ENCODE peak calls at places on chromosomes 6 and 20, in eight cellular contexts. One of them, this sample, is unnamed.

GRCh38 chr6:115898246-115898645 is 162.4 kb downstream of the FRK start:
- DNase-seq in kidney: no peak
- DNase-seq in BJ: no peak
- DNase-seq in brain microvascular endothelial cell: no peak
- DNase-seq in AG10803: peak; percentile 51
- DNase-seq in CD8-positive, alpha-beta T cell: no peak
- DNase-seq in CD8-positive, alpha-beta memory T cell: no peak
- DNase-seq in stomach: no peak
- DNase-seq in this sample: no peak

GRCh38 chr6:108947114-108947854 is 99.1 kb downstream of the ARMC2 start:
- DNase-seq in kidney: no peak
- DNase-seq in BJ: peak; percentile 75
- DNase-seq in brain microvascular endothelial cell: peak; percentile 89
- DNase-seq in AG10803: peak; percentile 93
- DNase-seq in CD8-positive, alpha-beta T cell: no peak
- DNase-seq in CD8-positive, alpha-beta memory T cell: no peak
- DNase-seq in stomach: no peak
- DNase-seq in this sample: no peak

GRCh38 chr6:159941286-159942113 is 27.4 kb upstream of the IGF2R start:
- DNase-seq in kidney: no peak
- DNase-seq in BJ: no peak
- DNase-seq in brain microvascular endothelial cell: peak; percentile 68
- DNase-seq in AG10803: peak; percentile 49
- DNase-seq in CD8-positive, alpha-beta T cell: no peak
- DNase-seq in CD8-positive, alpha-beta memory T cell: peak; percentile 59
- DNase-seq in stomach: no peak
- DNase-seq in this sample: peak; percentile 59

GRCh38 chr20:56443654-56444540 is 24.5 kb upstream of the RTF2 start:
- DNase-seq in kidney: no peak
- DNase-seq in BJ: no peak
- DNase-seq in brain microvascular endothelial cell: peak; percentile 18
- DNase-seq in AG10803: no peak
- DNase-seq in CD8-positive, alpha-beta T cell: no peak
- DNase-seq in CD8-positive, alpha-beta memory T cell: no peak
- DNase-seq in stomach: no peak
- DNase-seq in this sample: no peak

GRCh38 chr6:168838000-168838399 is 397.0 kb downstream of the SMOC2 start:
- DNase-seq in kidney: no peak
- DNase-seq in BJ: no peak
- DNase-seq in brain microvascular endothelial cell: no peak
- DNase-seq in AG10803: no peak
- DNase-seq in CD8-positive, alpha-beta T cell: no peak
- DNase-seq in CD8-positive, alpha-beta memory T cell: no peak
- DNase-seq in stomach: no peak
- DNase-seq in this sample: no peak

GRCh38 chr6:52650946-52651345 is 20.0 kb upstream of the TMEM14A start:
- DNase-seq in kidney: no peak
- DNase-seq in BJ: no peak
- DNase-seq in brain microvascular endothelial cell: no peak
- DNase-seq in AG10803: peak; percentile 42
- DNase-seq in CD8-positive, alpha-beta T cell: no peak
- DNase-seq in CD8-positive, alpha-beta memory T cell: no peak
- DNase-seq in stomach: no peak
- DNase-seq in this sample: no peak

GRCh38 chr6:11869656-11870340 is 91.2 kb upstream of the ADTRP start:
- DNase-seq in kidney: peak; percentile 75
- DNase-seq in BJ: no peak
- DNase-seq in brain microvascular endothelial cell: no peak
- DNase-seq in AG10803: peak; percentile 60
- DNase-seq in CD8-positive, alpha-beta T cell: no peak
- DNase-seq in CD8-positive, alpha-beta memory T cell: no peak
- DNase-seq in stomach: peak; percentile 77
- DNase-seq in this sample: no peak

GRCh38 chr20:37501940-37502339 is 19.1 kb upstream of the NNAT start:
- DNase-seq in kidney: no peak
- DNase-seq in BJ: no peak
- DNase-seq in brain microvascular endothelial cell: no peak
- DNase-seq in AG10803: no peak
- DNase-seq in CD8-positive, alpha-beta T cell: no peak
- DNase-seq in CD8-positive, alpha-beta memory T cell: no peak
- DNase-seq in stomach: no peak
- DNase-seq in this sample: no peak

GRCh38 chr6:129359811-129360787 is 349.9 kb downstream of the ARHGAP18 start:
- DNase-seq in kidney: no peak
- DNase-seq in BJ: peak; percentile 37
- DNase-seq in brain microvascular endothelial cell: no peak
- DNase-seq in AG10803: peak; percentile 53
- DNase-seq in CD8-positive, alpha-beta T cell: no peak
- DNase-seq in CD8-positive, alpha-beta memory T cell: no peak
- DNase-seq in stomach: no peak
- DNase-seq in this sample: no peak

GRCh38 chr20:58611236-58612020 is 39.7 kb upstream of the STX16 start:
- DNase-seq in kidney: no peak
- DNase-seq in BJ: no peak
- DNase-seq in brain microvascular endothelial cell: no peak
- DNase-seq in AG10803: no peak
- DNase-seq in CD8-positive, alpha-beta T cell: no peak
- DNase-seq in CD8-positive, alpha-beta memory T cell: no peak
- DNase-seq in stomach: peak; percentile 31
- DNase-seq in this sample: no peak

DNA sequence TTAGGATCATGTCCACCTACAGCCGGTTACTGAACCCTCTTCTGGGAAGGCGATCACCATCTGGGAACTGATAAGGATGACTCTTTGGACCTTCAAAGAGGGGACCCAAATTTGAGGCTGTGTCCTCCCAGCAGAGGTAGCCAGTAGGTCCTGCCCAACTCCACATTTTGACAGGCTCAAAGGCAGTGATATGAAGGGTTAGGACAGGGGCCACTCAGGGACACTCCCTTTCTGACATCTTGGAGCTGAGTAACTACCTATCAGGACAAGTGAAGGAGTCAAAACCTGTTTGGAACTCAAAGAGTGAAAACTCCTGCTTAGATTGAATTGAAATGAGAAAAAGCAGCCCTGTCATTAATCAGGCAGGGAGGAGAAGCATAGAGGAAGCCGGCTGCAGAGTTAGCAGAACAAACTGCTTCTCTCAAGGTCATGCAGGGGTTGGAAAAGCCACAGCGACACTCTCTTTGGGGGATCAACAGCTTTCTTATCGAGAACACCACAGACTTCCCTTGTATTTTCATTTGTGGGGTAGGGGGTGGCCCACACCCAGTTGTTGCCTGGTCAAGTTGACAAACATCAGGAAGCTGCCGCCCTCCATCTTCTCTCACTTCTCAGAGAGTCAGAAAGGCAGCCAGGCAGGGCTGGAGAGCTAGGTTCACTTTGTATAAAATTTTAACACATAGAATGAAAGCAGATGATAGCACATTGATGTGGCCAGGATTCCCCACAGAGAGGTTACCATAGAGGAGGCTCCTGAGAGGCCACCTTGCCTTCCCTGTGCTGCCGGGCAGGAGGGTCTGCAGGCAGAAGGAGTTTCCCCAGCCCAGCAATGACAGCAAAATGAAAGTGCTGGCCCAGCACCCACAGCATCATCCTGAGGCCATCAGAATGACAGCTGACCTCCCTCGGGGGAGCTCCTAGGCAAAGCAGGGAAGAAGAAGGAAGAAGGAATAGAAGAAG is 47.6 kb downstream of the AGPAT4 start:
- DNase-seq in kidney: no peak
- DNase-seq in BJ: no peak
- DNase-seq in brain microvascular endothelial cell: no peak
- DNase-seq in AG10803: no peak
- DNase-seq in CD8-positive, alpha-beta T cell: no peak
- DNase-seq in CD8-positive, alpha-beta memory T cell: no peak
- DNase-seq in stomach: no peak
- DNase-seq in this sample: peak; percentile 71
- H3K4me3 ChIP-seq in kidney: no peak overlapping the region
- H3K4me3 ChIP-seq in BJ: no peak overlapping the region
- H3K4me3 ChIP-seq in brain microvascular endothelial cell: no peak overlapping the region
- H3K4me3 ChIP-seq in AG10803: no peak overlapping the region
- H3K4me3 ChIP-seq in CD8-positive, alpha-beta T cell: no peak overlapping the region
- H3K4me3 ChIP-seq in CD8-positive, alpha-beta memory T cell: no peak overlapping the region
- H3K4me3 ChIP-seq in stomach: no peak overlapping the region
- H3K4me3 ChIP-seq in this sample: peak overlapping the region; percentile 2

GRCh38 chr20:41037172-41037571 is 8.6 kb downstream of the TOP1 start:
- DNase-seq in kidney: no peak
- DNase-seq in BJ: no peak
- DNase-seq in brain microvascular endothelial cell: no peak
- DNase-seq in AG10803: no peak
- DNase-seq in CD8-positive, alpha-beta T cell: no peak
- DNase-seq in CD8-positive, alpha-beta memory T cell: no peak
- DNase-seq in stomach: no peak
- DNase-seq in this sample: no peak

GRCh38 chr20:41035207-41035606 is 6.6 kb downstream of the TOP1 start:
- DNase-seq in kidney: no peak
- DNase-seq in BJ: no peak
- DNase-seq in brain microvascular endothelial cell: no peak
- DNase-seq in AG10803: no peak
- DNase-seq in CD8-positive, alpha-beta T cell: no peak
- DNase-seq in CD8-positive, alpha-beta memory T cell: no peak
- DNase-seq in stomach: no peak
- DNase-seq in this sample: no peak

GRCh38 chr20:41031243-41031619 is 2.6 kb downstream of the TOP1 start:
- DNase-seq in kidney: no peak
- DNase-seq in BJ: no peak
- DNase-seq in brain microvascular endothelial cell: no peak
- DNase-seq in AG10803: no peak
- DNase-seq in CD8-positive, alpha-beta T cell: no peak
- DNase-seq in CD8-positive, alpha-beta memory T cell: no peak
- DNase-seq in stomach: no peak
- DNase-seq in this sample: no peak

GRCh38 chr20:41032243-41032642 is 3.6 kb downstream of the TOP1 start:
- DNase-seq in kidney: no peak
- DNase-seq in BJ: no peak
- DNase-seq in brain microvascular endothelial cell: no peak
- DNase-seq in AG10803: no peak
- DNase-seq in CD8-positive, alpha-beta T cell: no peak
- DNase-seq in CD8-positive, alpha-beta memory T cell: no peak
- DNase-seq in stomach: no peak
- DNase-seq in this sample: no peak

GRCh38 chr20:41034239-41034638 is 5.6 kb downstream of the TOP1 start:
- DNase-seq in kidney: no peak
- DNase-seq in BJ: no peak
- DNase-seq in brain microvascular endothelial cell: no peak
- DNase-seq in AG10803: no peak
- DNase-seq in CD8-positive, alpha-beta T cell: no peak
- DNase-seq in CD8-positive, alpha-beta memory T cell: no peak
- DNase-seq in stomach: no peak
- DNase-seq in this sample: no peak
- H3K4me3 ChIP-seq in kidney: no peak overlapping the region
- H3K4me3 ChIP-seq in BJ: no peak overlapping the region
- H3K4me3 ChIP-seq in brain microvascular endothelial cell: no peak overlapping the region
- H3K4me3 ChIP-seq in AG10803: no peak overlapping the region
- H3K4me3 ChIP-seq in CD8-positive, alpha-beta T cell: no peak overlapping the region
- H3K4me3 ChIP-seq in CD8-positive, alpha-beta memory T cell: no peak overlapping the region
- H3K4me3 ChIP-seq in stomach: no peak overlapping the region
- H3K4me3 ChIP-seq in this sample: no peak overlapping the region

GRCh38 chr6:157240059-157240959 is 83.0 kb downstream of the TMEM242 start:
- DNase-seq in kidney: peak; percentile 91
- DNase-seq in BJ: no peak
- DNase-seq in brain microvascular endothelial cell: no peak
- DNase-seq in AG10803: peak; percentile 88
- DNase-seq in CD8-positive, alpha-beta T cell: no peak
- DNase-seq in CD8-positive, alpha-beta memory T cell: no peak
- DNase-seq in stomach: no peak
- DNase-seq in this sample: no peak

GRCh38 chr6:157238346-157238745 is 85.0 kb downstream of the TMEM242 start:
- DNase-seq in kidney: no peak
- DNase-seq in BJ: no peak
- DNase-seq in brain microvascular endothelial cell: no peak
- DNase-seq in AG10803: no peak
- DNase-seq in CD8-positive, alpha-beta T cell: no peak
- DNase-seq in CD8-positive, alpha-beta memory T cell: no peak
- DNase-seq in stomach: no peak
- DNase-seq in this sample: no peak

GRCh38 chr6:157239148-157239547 is 84.2 kb downstream of the TMEM242 start:
- DNase-seq in kidney: no peak
- DNase-seq in BJ: no peak
- DNase-seq in brain microvascular endothelial cell: no peak
- DNase-seq in AG10803: no peak
- DNase-seq in CD8-positive, alpha-beta T cell: no peak
- DNase-seq in CD8-positive, alpha-beta memory T cell: no peak
- DNase-seq in stomach: no peak
- DNase-seq in this sample: no peak

GRCh38 chr6:157240960-157241311 is 82.4 kb downstream of the TMEM242 start:
- DNase-seq in kidney: no peak
- DNase-seq in BJ: no peak
- DNase-seq in brain microvascular endothelial cell: no peak
- DNase-seq in AG10803: no peak
- DNase-seq in CD8-positive, alpha-beta T cell: no peak
- DNase-seq in CD8-positive, alpha-beta memory T cell: no peak
- DNase-seq in stomach: no peak
- DNase-seq in this sample: no peak

DNA sequence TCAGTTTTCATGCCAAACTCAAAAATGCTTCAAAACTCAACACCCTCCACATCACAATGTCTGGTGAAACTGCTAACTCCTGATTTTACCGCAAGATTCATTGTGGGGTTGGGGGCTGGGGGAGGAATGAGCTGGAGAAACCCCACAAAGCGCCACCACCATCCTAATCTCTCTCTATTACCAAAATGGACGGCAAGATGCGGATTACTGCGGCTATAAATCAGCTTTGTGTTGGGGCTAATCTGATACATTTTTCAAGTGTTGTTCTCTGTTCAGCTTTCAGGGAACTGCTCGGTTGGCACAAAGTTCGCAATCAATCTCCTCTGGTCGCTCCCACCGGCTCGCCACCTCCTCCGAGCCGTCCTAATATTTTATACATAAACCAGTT is 83.7 kb downstream of the TMEM242 start:
- DNase-seq in kidney: no peak
- DNase-seq in BJ: no peak
- DNase-seq in brain microvascular endothelial cell: no peak
- DNase-seq in AG10803: no peak
- DNase-seq in CD8-positive, alpha-beta T cell: no peak
- DNase-seq in CD8-positive, alpha-beta memory T cell: no peak
- DNase-seq in stomach: no peak
- DNase-seq in this sample: no peak
- H3K4me3 ChIP-seq in kidney: no peak overlapping the region
- H3K4me3 ChIP-seq in BJ: no peak overlapping the region
- H3K4me3 ChIP-seq in brain microvascular endothelial cell: no peak overlapping the region
- H3K4me3 ChIP-seq in AG10803: peak overlapping the region; percentile 51
- H3K4me3 ChIP-seq in CD8-positive, alpha-beta T cell: no peak overlapping the region
- H3K4me3 ChIP-seq in CD8-positive, alpha-beta memory T cell: no peak overlapping the region
- H3K4me3 ChIP-seq in stomach: peak overlapping the region; percentile 17
- H3K4me3 ChIP-seq in this sample: no peak overlapping the region

DNA sequence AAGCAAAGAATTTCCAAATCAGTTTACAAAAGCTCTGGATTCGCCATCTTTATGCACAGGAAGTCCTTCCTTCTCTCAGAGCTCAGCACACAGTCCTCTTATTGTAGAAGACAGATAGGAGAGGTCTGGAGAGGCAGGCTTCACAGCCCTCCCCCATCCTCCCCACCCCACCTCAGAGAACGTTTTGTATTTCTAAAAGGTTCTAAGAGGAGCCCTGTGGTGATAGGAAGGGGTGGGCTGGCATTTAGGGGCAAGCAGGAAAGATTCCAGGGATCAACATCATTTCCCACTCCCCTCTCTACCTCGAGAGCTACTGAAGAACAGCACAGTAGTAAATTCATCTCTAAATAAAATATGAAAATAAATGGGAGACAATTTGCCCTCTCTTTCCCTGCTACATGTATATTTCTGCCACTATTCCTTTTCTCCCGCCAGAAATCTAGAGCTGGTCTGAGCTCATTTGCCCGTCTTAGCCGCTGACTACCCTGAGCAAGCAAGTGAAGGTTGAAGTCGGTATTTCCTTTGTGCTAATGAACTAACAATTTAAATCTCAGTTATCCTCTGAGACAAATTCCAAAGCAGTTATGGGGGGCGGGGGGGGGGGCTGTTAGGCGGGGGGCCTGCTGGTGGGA is 18.8 kb downstream of the TFAP2A start:
- DNase-seq in kidney: no peak
- DNase-seq in BJ: no peak
- DNase-seq in brain microvascular endothelial cell: no peak
- DNase-seq in AG10803: no peak
- DNase-seq in CD8-positive, alpha-beta T cell: no peak
- DNase-seq in CD8-positive, alpha-beta memory T cell: no peak
- DNase-seq in stomach: no peak
- DNase-seq in this sample: no peak
- H3K4me3 ChIP-seq in kidney: no peak overlapping the region
- H3K4me3 ChIP-seq in BJ: no peak overlapping the region
- H3K4me3 ChIP-seq in brain microvascular endothelial cell: peak overlapping the region; percentile 28
- H3K4me3 ChIP-seq in AG10803: no peak overlapping the region
- H3K4me3 ChIP-seq in CD8-positive, alpha-beta T cell: no peak overlapping the region
- H3K4me3 ChIP-seq in CD8-positive, alpha-beta memory T cell: no peak overlapping the region
- H3K4me3 ChIP-seq in stomach: no peak overlapping the region
- H3K4me3 ChIP-seq in this sample: no peak overlapping the region

This sample was measured in Jurkat, Clone E6-1.